ENCODE peak calls at places on chromosomes 6 and 20, in six cellular contexts. T, U, Y, B, S and A are unnamed samples.

GRCh38 chr6:17395112-17395511 is 1.7 kb downstream of the CAP2 start:
- DNase-seq in Y (no peak), B (no peak), U (no peak), S (no peak), T (no peak), A (no peak)

GRCh38 chr20:6702144-6702543 is 65.3 kb upstream of the BMP2 start:
- DNase-seq in U (no peak), Y (no peak), B (no peak), S (no peak), T (no peak), A (no peak)

GRCh38 chr6:150937126-150937906 is 71.8 kb downstream of the MTHFD1L start:
- DNase-seq in T (no peak), B (no peak), Y (no peak), U (no peak), S (no peak), A (no peak)

GRCh38 chr6:39903656-39904055 is 30.6 kb downstream of the MOCS1 start:
- DNase-seq in T (no peak), B (no peak), Y (no peak), U (no peak), S (no peak), A (no peak)

GRCh38 chr6:157503018-157503747 is 122.2 kb downstream of the ZDHHC14 start:
- DNase-seq in U (no peak), Y (no peak), S (no peak), T (no peak), B (no peak), A (no peak)

GRCh38 chr6:156773476-156773875 is 3.7 kb upstream of the ARID1B start:
- DNase-seq in Y (no peak), B (no peak), S (no peak), U (no peak), T (no peak), A (no peak)

GRCh38 chr20:63696311-63696627 is 183 bp upstream of the TNFRSF6B start:
- DNase-seq in B (peak), Y (peak), U (no peak), T (no peak), S (peak), A (peak)

GRCh38 chr20:43942661-43943285 is 28.1 kb downstream of the TOX2 start:
- DNase-seq in Y (no peak), S (peak), U (no peak), T (no peak), B (no peak), A (no peak)

GRCh38 chr20:7843613-7844012 is 96.6 kb downstream of the HAO1 start:
- DNase-seq in S (peak), T (no peak), U (no peak), B (no peak), Y (no peak), A (no peak)

GRCh38 chr6:138914701-138915100 is 73.4 kb downstream of the REPS1 start:
- DNase-seq in B (no peak), Y (no peak), U (no peak), S (no peak), T (no peak), A (no peak)

GRCh38 chr6:84892666-84893065 is 128.3 kb upstream of the TBX18 start:
- DNase-seq in S (peak), B (no peak), U (no peak), T (no peak), Y (no peak), A (no peak)

GRCh38 chr6:84902354-84902928 is 138.0 kb upstream of the TBX18 start:
- DNase-seq in B (no peak), T (no peak), Y (no peak), S (no peak), U (no peak), A (no peak)

GRCh38 chr6:84897874-84898635 is 133.7 kb upstream of the TBX18 start:
- DNase-seq in U (peak), B (no peak), Y (no peak), S (peak), T (no peak), A (no peak)
- H3K4me3 ChIP-seq in U (no peak), B (no peak), Y (no peak), S (no peak), T (no peak), A (no peak)

DNA sequence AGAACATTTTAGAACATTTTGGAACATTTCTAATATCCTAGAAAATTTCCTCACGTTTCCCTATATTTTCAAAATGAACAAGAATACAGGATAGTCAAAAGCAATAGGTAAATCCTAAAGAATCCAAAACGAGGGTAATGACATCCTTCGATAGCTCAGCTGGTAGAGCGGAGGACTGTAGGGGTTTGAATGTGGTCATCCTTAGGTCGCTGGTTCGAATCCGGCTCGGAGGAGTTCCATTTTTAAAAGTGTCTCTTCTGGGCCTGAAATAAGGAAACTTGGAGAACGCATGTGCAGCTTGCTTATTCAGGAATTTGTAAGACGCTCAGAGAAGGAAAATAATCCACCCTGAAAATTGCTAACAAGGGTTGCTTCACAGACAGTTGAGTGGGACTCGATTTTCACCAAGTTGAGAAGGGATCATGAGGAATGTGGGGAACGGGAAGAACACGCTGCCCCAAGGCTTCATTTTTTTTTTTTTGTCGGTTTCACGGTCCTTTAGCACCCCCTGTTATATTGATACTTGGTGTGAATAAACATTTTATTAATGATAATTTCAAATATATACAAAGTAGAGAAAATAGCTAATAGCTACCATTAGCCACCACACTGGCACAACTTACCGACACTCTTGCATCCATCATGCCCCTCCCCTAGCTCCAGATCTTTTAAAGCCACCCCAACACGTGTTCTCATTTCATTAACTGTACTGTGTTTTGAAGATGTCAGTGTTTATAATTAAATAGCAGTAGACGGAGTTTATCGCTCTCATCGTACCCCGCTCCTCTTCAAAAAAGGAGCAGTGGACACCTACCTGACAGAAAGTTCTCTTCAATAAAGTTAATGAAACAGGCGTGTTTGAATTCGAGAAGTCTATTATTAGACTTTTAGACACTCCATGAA is 1.8 kb upstream of the ABT1 start:
- DNase-seq in Y (peak), U (peak), B (peak), S (peak), T (no peak), A (peak)
- H3K4me3 ChIP-seq in Y (peak), U (peak), B (peak), S (peak), T (no peak), A (peak)

DNA sequence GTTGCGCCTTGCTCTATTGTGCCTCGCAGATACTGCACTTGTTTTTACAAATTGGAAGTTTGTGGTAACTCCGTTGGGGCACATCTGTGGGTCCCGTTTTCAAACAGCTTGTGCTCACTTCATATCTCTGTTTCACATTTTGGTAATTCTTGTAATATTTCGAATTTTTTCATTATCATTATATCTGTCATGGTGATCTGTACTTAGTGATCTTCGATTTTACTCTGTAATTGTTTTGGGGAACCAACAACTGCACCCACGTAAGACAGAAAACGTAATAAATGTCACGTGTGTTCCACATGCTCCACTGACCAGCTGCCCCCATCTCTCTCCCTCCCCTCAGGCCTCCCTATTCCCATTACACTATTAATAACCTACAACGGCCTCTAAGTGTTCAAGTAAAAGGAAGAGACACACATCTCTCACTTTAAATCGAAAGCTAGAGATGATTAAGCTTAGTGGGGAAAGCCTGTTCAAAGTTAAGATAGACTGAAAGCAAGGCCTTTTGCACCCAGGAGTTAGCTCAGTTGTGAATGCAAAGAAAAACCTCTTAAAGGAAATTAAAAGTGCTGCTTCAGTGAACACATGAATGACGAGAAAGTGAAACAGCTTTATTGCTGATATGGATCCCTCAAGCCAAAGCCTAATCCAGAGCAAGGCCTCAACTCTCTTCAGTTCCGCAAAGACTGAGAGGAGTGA is 26.9 kb downstream of the TTLL2 start:
- DNase-seq in B (no peak), S (no peak), T (no peak), U (no peak), Y (no peak), A (no peak)
- H3K4me3 ChIP-seq in B (peak), S (no peak), T (no peak), U (peak), Y (no peak), A (peak)

DNA sequence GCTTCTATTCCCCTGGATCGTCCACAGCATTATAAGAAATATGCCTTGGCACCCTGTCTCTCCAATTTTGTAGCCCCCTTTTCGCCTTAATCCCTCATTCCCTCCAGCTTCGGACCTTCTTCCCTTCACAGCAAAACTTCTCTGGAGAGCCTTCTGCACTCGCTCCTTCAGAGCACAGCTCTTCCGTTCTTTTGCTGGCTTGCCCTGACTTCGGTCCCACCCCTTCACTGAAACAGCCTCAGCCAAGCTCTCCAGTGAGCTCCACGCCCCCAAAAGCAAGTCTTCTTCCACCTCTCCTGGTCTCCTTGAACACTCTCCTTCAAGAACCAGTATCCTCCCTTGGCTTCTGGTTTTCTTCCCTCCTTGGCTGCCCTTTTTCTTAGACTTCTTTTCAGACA is 134.7 kb upstream of the RNF24 start:
- DNase-seq in B (no peak), S (peak), T (no peak), Y (no peak), U (no peak), A (no peak)
- H3K4me3 ChIP-seq in B (no peak), S (peak), T (no peak), Y (peak), U (peak), A (no peak)

GRCh38 chr6:34196116-34196832 is 40.4 kb upstream of the HMGA1 start:
- DNase-seq in Y (peak), B (peak), U (peak), S (peak), T (peak), A (peak)
- H3K4me3 ChIP-seq in Y (peak), B (peak), U (peak), S (peak), T (peak), A (peak)

GRCh38 chr6:16240618-16241320 is 2.4 kb downstream of the GMPR start:
- DNase-seq in T (no peak), U (no peak), B (no peak), S (no peak), Y (no peak), A (no peak)

GRCh38 chr6:16239798-16240123 is 1.4 kb downstream of the GMPR start:
- DNase-seq in Y (peak), U (no peak), T (peak), S (no peak), B (no peak), A (no peak)

GRCh38 chr6:16239090-16239797 is 857 bp downstream of the GMPR start:
- DNase-seq in B (peak), S (peak), T (peak), U (no peak), Y (peak), A (peak)

GRCh38 chr6:16243055-16243454 is 4.7 kb downstream of the GMPR start:
- DNase-seq in U (no peak), B (no peak), T (no peak), Y (no peak), S (peak), A (no peak)

DNA sequence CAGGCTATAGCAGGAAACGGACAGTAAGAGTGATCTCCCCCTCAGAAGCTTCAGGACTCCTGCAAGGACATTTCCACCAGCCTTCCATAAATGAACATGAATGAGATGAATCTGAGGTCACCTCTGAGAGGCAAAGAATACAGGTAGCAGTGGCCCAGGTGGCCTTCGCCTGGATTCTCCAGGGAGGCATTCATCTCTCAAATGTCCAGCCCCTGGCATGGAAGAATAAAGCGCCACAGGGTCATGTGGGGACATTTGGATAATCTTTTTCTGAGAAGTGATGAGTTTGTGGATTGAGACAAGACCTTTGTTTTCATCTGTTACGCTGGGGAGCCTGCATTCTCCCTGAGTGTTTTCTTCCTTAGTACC is 2.9 kb downstream of the GMPR start:
- DNase-seq in S (no peak), Y (no peak), B (no peak), T (no peak), U (no peak), A (no peak)
- H3K4me3 ChIP-seq in S (no peak), Y (no peak), B (no peak), T (no peak), U (no peak), A (no peak)

DNA sequence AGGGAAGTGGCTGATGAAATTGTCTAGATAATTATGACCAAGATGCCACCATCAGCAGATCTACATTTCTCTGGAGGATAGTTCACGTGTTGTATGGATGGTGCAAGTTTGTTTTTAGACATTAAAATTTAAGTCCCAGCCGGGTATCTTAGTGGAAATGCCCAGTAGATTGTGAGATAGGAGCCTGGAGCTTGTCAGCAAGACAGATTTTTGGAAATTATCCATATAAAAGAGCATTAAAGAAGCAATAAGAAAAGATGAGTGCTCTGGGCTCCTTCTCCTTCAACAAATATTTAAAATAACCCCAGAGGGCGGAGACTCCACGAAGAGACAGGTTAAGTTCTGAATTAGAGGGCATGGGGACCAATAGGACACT is 47.6 kb upstream of the SMLR1 start:
- DNase-seq in S (no peak), U (no peak), Y (no peak), T (no peak), B (no peak), A (no peak)
- H3K4me3 ChIP-seq in S (peak), U (no peak), Y (no peak), T (no peak), B (no peak), A (no peak)

DNA sequence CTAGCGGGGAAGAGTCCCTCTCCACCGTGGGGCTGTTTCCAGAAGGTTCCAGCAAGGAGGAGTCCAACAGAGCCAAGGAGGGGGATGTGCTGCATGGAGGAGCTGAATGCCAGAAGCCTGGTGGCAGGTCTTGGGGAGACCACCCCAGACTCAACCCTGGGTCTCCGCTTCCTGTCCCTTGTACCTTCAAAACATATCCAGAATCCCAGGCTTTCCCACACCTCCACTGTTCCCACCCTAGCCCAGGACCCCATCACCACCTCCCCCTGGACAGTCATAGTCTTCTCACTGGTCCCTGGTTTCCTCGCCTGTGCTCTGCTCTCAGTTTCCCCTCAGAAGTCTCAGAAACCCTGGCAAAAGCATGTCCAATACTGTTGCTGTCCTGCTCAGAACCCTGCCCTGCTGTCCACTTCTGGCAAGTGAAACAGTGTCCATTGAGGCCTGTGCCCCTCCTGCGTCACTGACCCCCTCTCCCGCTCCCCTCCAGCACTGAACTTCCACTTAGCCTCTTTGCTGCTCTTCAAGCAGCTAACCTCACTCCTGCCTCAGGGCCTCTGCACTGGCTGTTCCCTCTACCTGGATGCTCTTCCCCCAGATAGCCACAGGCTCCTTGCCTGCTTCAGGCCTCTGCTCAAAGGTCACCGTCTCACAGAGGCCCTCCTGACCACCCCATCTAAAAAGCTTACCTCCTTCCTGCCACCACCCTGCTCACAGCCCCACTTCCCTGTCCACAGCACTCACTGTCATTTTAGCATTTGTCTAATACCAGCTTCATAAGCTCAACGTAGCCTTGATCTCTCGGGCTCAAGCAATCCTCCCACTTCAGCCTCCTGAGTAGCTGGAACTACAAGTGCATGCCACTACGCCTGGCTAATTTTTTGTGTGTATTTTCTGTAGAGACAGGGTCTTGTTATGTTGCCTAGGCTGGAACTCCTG is 169.2 kb downstream of the GRM4 start:
- DNase-seq in S (no peak), T (no peak), U (no peak), B (no peak), Y (peak), A (no peak)
- H3K4me3 ChIP-seq in S (no peak), T (no peak), U (no peak), B (no peak), Y (peak), A (no peak)